ENCODE peak calls at places on chromosomes 11 and 22, in seven cellular contexts. One of them, this sample, is unnamed.

GRCh38 chr11:84420261-84420660 is 1134.1 kb upstream of the CCDC90B start:
- DNase-seq in brain microvascular endothelial cell: peak; percentile 7
- DNase-seq in cardiac fibroblast: peak; percentile 2
- DNase-seq in retinal pigment epithelial cell: no peak
- DNase-seq in lower leg skin: no peak
- DNase-seq in astrocyte of the spinal cord: no peak
- DNase-seq in bronchial epithelial cell: no peak
- DNase-seq in this sample: no peak

GRCh38 chr11:29319231-29319630 is 697.6 kb downstream of the KCNA4 start:
- DNase-seq in cardiac fibroblast: no peak
- DNase-seq in astrocyte of the spinal cord: no peak
- DNase-seq in brain microvascular endothelial cell: no peak
- DNase-seq in bronchial epithelial cell: no peak
- DNase-seq in retinal pigment epithelial cell: no peak
- DNase-seq in lower leg skin: no peak
- DNase-seq in this sample: no peak

GRCh38 chr11:115500547-115501503 is 3.4 kb downstream of the CADM1 start:
- DNase-seq in bronchial epithelial cell: no peak
- DNase-seq in astrocyte of the spinal cord: no peak
- DNase-seq in lower leg skin: no peak
- DNase-seq in cardiac fibroblast: no peak
- DNase-seq in brain microvascular endothelial cell: no peak
- DNase-seq in retinal pigment epithelial cell: no peak
- DNase-seq in this sample: no peak

GRCh38 chr22:44211946-44212930 is 31.5 kb downstream of the PARVG start:
- DNase-seq in brain microvascular endothelial cell: no peak
- DNase-seq in cardiac fibroblast: peak; percentile 77
- DNase-seq in astrocyte of the spinal cord: no peak
- DNase-seq in bronchial epithelial cell: no peak
- DNase-seq in retinal pigment epithelial cell: no peak
- DNase-seq in lower leg skin: peak; percentile 85
- DNase-seq in this sample: no peak

GRCh38 chr11:62678770-62679696 is at the start of gene UBXN1:
- DNase-seq in brain microvascular endothelial cell: peak; percentile 87
- DNase-seq in bronchial epithelial cell: peak; percentile 75
- DNase-seq in cardiac fibroblast: peak; percentile 97
- DNase-seq in lower leg skin: peak; percentile 98
- DNase-seq in astrocyte of the spinal cord: peak; percentile 86
- DNase-seq in retinal pigment epithelial cell: no peak
- DNase-seq in this sample: no peak

GRCh38 chr11:61297741-61298140 is 2.6 kb upstream of the VWCE start:
- DNase-seq in cardiac fibroblast: peak; percentile 97
- DNase-seq in lower leg skin: no peak
- DNase-seq in astrocyte of the spinal cord: peak; percentile 97
- DNase-seq in bronchial epithelial cell: peak; percentile 94
- DNase-seq in retinal pigment epithelial cell: no peak
- DNase-seq in brain microvascular endothelial cell: peak; percentile 92
- DNase-seq in this sample: peak; percentile 40

GRCh38 chr22:18022851-18023250 is 1.5 kb downstream of the MICAL3 start:
- DNase-seq in bronchial epithelial cell: no peak
- DNase-seq in cardiac fibroblast: no peak
- DNase-seq in retinal pigment epithelial cell: no peak
- DNase-seq in brain microvascular endothelial cell: no peak
- DNase-seq in astrocyte of the spinal cord: no peak
- DNase-seq in lower leg skin: no peak
- DNase-seq in this sample: no peak

GRCh38 chr11:79121351-79121750 is 319.5 kb downstream of the TENM4 start:
- DNase-seq in lower leg skin: peak; percentile 12
- DNase-seq in brain microvascular endothelial cell: no peak
- DNase-seq in retinal pigment epithelial cell: no peak
- DNase-seq in astrocyte of the spinal cord: peak; percentile 46
- DNase-seq in bronchial epithelial cell: no peak
- DNase-seq in cardiac fibroblast: no peak
- DNase-seq in this sample: no peak

GRCh38 chr11:66987158-66987620 is 12.1 kb downstream of the C11orf86 start:
- DNase-seq in cardiac fibroblast: peak; percentile 21
- DNase-seq in lower leg skin: no peak
- DNase-seq in bronchial epithelial cell: no peak
- DNase-seq in retinal pigment epithelial cell: no peak
- DNase-seq in astrocyte of the spinal cord: no peak
- DNase-seq in brain microvascular endothelial cell: no peak
- DNase-seq in this sample: no peak

GRCh38 chr22:22720201-22720723 is 75.8 kb downstream of the GGTLC2 start:
- DNase-seq in lower leg skin: no peak
- DNase-seq in astrocyte of the spinal cord: peak; percentile 36
- DNase-seq in brain microvascular endothelial cell: peak; percentile 51
- DNase-seq in retinal pigment epithelial cell: peak; percentile 5
- DNase-seq in cardiac fibroblast: peak; percentile 57
- DNase-seq in bronchial epithelial cell: peak; percentile 41
- DNase-seq in this sample: peak; percentile 1

GRCh38 chr22:46677323-46678002 is 57.3 kb downstream of the GRAMD4 start:
- DNase-seq in lower leg skin: no peak
- DNase-seq in astrocyte of the spinal cord: no peak
- DNase-seq in cardiac fibroblast: no peak
- DNase-seq in brain microvascular endothelial cell: no peak
- DNase-seq in bronchial epithelial cell: no peak
- DNase-seq in retinal pigment epithelial cell: no peak
- DNase-seq in this sample: no peak

DNA sequence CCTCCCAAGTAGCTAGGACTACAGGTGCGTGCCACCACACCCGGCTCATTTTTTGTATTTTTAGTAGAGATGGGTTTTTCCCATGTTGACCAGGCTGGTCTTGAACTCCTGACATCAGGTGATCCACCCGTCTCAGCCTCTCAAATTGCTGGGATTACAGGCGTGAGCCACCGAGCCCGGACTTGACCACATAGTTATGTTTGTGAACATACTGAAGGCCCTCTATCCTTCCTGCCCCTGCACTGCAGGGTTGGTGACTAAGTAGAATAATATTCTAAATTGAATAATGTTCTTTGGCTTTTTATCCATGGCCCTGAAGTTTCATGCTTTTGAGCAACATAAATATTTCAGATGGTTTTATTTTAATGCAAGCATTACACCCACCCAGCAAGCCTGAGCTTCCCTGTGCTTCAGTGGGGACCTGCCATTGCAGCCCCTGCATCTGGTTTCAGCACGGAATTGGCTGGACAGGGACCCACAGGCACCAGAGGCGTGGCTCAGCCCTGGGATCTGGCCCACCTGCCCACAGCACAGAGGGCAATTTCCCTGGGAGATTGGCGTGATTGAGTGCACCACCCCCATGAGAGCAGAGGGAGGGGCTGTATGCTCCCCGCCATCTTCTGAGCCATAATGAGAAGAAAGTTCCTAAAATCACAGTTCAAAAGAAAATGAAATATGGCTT is 460.5 kb downstream of the BRD1 start:
- DNase-seq in astrocyte of the spinal cord: peak; percentile 10
- DNase-seq in cardiac fibroblast: no peak
- DNase-seq in brain microvascular endothelial cell: peak; percentile 53
- DNase-seq in retinal pigment epithelial cell: no peak
- DNase-seq in bronchial epithelial cell: no peak
- DNase-seq in lower leg skin: peak; percentile 52
- DNase-seq in this sample: no peak
- TF ChIP-seq CTCF in astrocyte of the spinal cord: no peak
- TF ChIP-seq CTCF in cardiac fibroblast: no peak
- TF ChIP-seq CTCF in brain microvascular endothelial cell: no peak
- TF ChIP-seq CTCF in retinal pigment epithelial cell: no peak
- TF ChIP-seq CTCF in bronchial epithelial cell: no peak
- TF ChIP-seq CTCF in lower leg skin: no peak
- TF ChIP-seq CTCF in this sample: no peak

GRCh38 chr11:2711161-2711560 is 11.4 kb upstream of the KCNQ1OT1 start:
- DNase-seq in retinal pigment epithelial cell: no peak
- DNase-seq in cardiac fibroblast: no peak
- DNase-seq in astrocyte of the spinal cord: no peak
- DNase-seq in lower leg skin: no peak
- DNase-seq in bronchial epithelial cell: no peak
- DNase-seq in brain microvascular endothelial cell: no peak
- DNase-seq in this sample: no peak

GRCh38 chr11:2708757-2709281 is 9.0 kb upstream of the KCNQ1OT1 start:
- DNase-seq in lower leg skin: no peak
- DNase-seq in brain microvascular endothelial cell: peak; percentile 25
- DNase-seq in bronchial epithelial cell: no peak
- DNase-seq in retinal pigment epithelial cell: no peak
- DNase-seq in astrocyte of the spinal cord: no peak
- DNase-seq in cardiac fibroblast: peak; percentile 81
- DNase-seq in this sample: no peak

GRCh38 chr11:2707736-2708135 is 7.9 kb upstream of the KCNQ1OT1 start:
- DNase-seq in astrocyte of the spinal cord: no peak
- DNase-seq in cardiac fibroblast: no peak
- DNase-seq in lower leg skin: no peak
- DNase-seq in brain microvascular endothelial cell: no peak
- DNase-seq in retinal pigment epithelial cell: no peak
- DNase-seq in bronchial epithelial cell: no peak
- DNase-seq in this sample: no peak

GRCh38 chr11:2708151-2708581 is 8.4 kb upstream of the KCNQ1OT1 start:
- DNase-seq in astrocyte of the spinal cord: no peak
- DNase-seq in retinal pigment epithelial cell: no peak
- DNase-seq in cardiac fibroblast: peak; percentile 67
- DNase-seq in lower leg skin: no peak
- DNase-seq in brain microvascular endothelial cell: no peak
- DNase-seq in bronchial epithelial cell: no peak
- DNase-seq in this sample: no peak

GRCh38 chr11:2709429-2709828 is 9.6 kb upstream of the KCNQ1OT1 start:
- DNase-seq in bronchial epithelial cell: no peak
- DNase-seq in lower leg skin: no peak
- DNase-seq in astrocyte of the spinal cord: no peak
- DNase-seq in brain microvascular endothelial cell: peak; percentile 64
- DNase-seq in cardiac fibroblast: peak; percentile 97
- DNase-seq in retinal pigment epithelial cell: no peak
- DNase-seq in this sample: no peak
- H3K4me3 ChIP-seq in bronchial epithelial cell: no peak overlapping the region
- H3K4me3 ChIP-seq in lower leg skin: no peak overlapping the region
- H3K4me3 ChIP-seq in astrocyte of the spinal cord: no peak overlapping the region
- H3K4me3 ChIP-seq in brain microvascular endothelial cell: no peak overlapping the region
- H3K4me3 ChIP-seq in cardiac fibroblast: no peak overlapping the region
- H3K4me3 ChIP-seq in retinal pigment epithelial cell: no peak overlapping the region
- H3K4me3 ChIP-seq in this sample: no peak overlapping the region

DNA sequence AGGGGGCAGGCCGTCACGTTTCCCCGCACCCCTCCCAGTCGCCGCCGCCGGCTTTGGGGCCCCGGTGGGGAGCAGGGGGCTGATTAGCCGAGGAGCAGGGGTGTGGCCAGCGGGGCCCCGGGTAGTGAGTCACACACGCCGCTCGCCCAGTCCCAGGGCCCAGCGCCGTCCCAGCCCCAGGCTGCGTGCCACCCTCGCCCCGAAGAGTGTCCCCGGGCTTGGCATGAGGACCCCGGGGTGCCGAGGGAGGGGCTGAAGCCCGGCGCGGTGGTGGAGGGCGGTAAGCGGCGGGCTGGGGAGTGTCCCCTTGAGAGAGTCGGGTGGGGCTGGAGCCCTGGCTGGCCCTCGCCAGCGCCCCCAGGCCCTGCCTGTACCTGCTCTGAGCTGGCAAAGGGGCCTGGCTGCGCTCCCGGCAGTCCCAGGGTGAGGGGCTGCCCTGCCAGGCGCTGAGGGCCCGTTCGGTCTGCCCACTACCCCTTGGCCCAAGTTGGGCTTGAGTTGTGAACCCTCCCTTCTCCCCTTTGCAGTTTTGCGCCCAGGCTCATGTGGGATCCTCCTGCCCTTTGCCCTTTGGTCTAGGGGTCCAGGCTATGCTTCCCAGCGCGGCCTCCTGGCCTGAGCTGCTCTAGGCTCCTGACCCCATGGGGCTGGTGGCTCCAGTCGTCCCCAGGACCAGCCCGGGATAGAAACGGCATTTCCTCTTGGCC is 34.6 kb downstream of the PRDM11 start:
- DNase-seq in lower leg skin: peak; percentile 92
- DNase-seq in retinal pigment epithelial cell: peak; percentile 38
- DNase-seq in brain microvascular endothelial cell: peak; percentile 17
- DNase-seq in bronchial epithelial cell: peak; percentile 44
- DNase-seq in astrocyte of the spinal cord: peak; percentile 35
- DNase-seq in cardiac fibroblast: peak; percentile 67
- DNase-seq in this sample: no peak
- TF ChIP-seq CTCF in lower leg skin: no peak
- TF ChIP-seq CTCF in retinal pigment epithelial cell: peak; percentile 11
- TF ChIP-seq CTCF in brain microvascular endothelial cell: no peak
- TF ChIP-seq CTCF in bronchial epithelial cell: peak; percentile 14
- TF ChIP-seq CTCF in astrocyte of the spinal cord: no peak
- TF ChIP-seq CTCF in cardiac fibroblast: no peak
- TF ChIP-seq CTCF in this sample: no peak

GRCh38 chr11:120147950-120148270 is 10.0 kb upstream of the TRIM29 start:
- DNase-seq in cardiac fibroblast: no peak
- DNase-seq in brain microvascular endothelial cell: no peak
- DNase-seq in astrocyte of the spinal cord: no peak
- DNase-seq in retinal pigment epithelial cell: no peak
- DNase-seq in lower leg skin: no peak
- DNase-seq in bronchial epithelial cell: peak; percentile 42
- DNase-seq in this sample: no peak
- H3K4me3 ChIP-seq in cardiac fibroblast: no peak overlapping the region
- H3K4me3 ChIP-seq in brain microvascular endothelial cell: no peak overlapping the region
- H3K4me3 ChIP-seq in astrocyte of the spinal cord: no peak overlapping the region
- H3K4me3 ChIP-seq in retinal pigment epithelial cell: no peak overlapping the region
- H3K4me3 ChIP-seq in lower leg skin: no peak overlapping the region
- H3K4me3 ChIP-seq in bronchial epithelial cell: no peak overlapping the region
- H3K4me3 ChIP-seq in this sample: no peak overlapping the region

DNA sequence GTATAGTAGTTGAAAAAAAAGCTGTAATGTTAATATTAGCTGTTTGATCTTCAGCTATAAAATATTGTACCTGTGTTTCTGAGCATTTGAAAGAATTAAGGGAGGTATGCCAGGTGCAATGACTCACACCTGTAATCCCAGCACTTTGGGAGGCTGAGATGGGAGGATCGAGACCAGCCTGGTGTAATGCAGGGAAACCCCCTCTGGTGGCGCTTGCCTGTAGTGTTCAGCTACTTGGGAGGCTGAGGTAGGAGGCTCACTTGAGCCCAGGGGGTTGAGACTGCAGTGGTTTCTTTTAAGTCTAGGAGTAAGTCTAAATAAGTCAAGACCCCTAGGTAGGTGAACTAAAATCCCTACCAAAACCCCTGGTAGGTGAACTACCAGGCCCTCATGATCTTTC is 37.1 kb downstream of the TAF1D start:
- DNase-seq in brain microvascular endothelial cell: no peak
- DNase-seq in retinal pigment epithelial cell: no peak
- DNase-seq in cardiac fibroblast: no peak
- DNase-seq in lower leg skin: no peak
- DNase-seq in bronchial epithelial cell: no peak
- DNase-seq in astrocyte of the spinal cord: no peak
- DNase-seq in this sample: no peak
- TF ChIP-seq CTCF in brain microvascular endothelial cell: peak; percentile 30
- TF ChIP-seq CTCF in retinal pigment epithelial cell: peak; percentile 12
- TF ChIP-seq CTCF in cardiac fibroblast: peak; percentile 9
- TF ChIP-seq CTCF in lower leg skin: no peak
- TF ChIP-seq CTCF in bronchial epithelial cell: no peak
- TF ChIP-seq CTCF in astrocyte of the spinal cord: peak; percentile 6
- TF ChIP-seq CTCF in this sample: no peak